ENCODE peak calls at places on chromosomes 1 and 21, in four cellular contexts. F is RWPE2, Z is neural progenitor cell, R is cardiac muscle cell. U is an unnamed sample.

GRCh38 chr1:172951728-172952365 is 98.9 kb downstream of the TNFSF18 start:
- DNase-seq in F (no peak), Z (no peak), R (no peak), U (no peak)

GRCh38 chr1:148353461-148354283 is 129.4 kb downstream of the PPIAL4G start:
- DNase-seq in Z (peak), R (no peak), F (no peak), U (no peak)

GRCh38 chr1:59029768-59030167 is 245.9 kb upstream of the JUN start:
- DNase-seq in R (no peak), Z (no peak), F (no peak), U (no peak)

GRCh38 chr1:234720709-234721436 is 110.9 kb upstream of the IRF2BP2 start:
- DNase-seq in R (no peak), Z (no peak), F (no peak), U (no peak)

GRCh38 chr1:105793541-105794146 is 1262.8 kb upstream of the PRMT6 start:
- DNase-seq in R (peak), Z (peak), F (no peak), U (no peak)

GRCh38 chr1:156945881-156946661 is 25.6 kb downstream of the LRRC71 start:
- DNase-seq in Z (no peak), R (no peak), F (no peak), U (no peak)

GRCh38 chr1:93353286-93353685 is 7.6 kb downstream of the DR1 start:
- DNase-seq in F (no peak), Z (no peak), R (no peak), U (no peak)

GRCh38 chr21:46459356-46460112 is 843 bp downstream of the DIP2A start:
- DNase-seq in Z (peak), F (no peak), R (peak), U (no peak)

GRCh38 chr21:15826147-15826780 is 96.5 kb downstream of the USP25 start:
- DNase-seq in R (peak), Z (peak), F (no peak), U (no peak)

GRCh38 chr1:204971700-204972336 is 71.2 kb upstream of the CNTN2 start:
- DNase-seq in F (no peak), Z (no peak), R (no peak), U (no peak)

GRCh38 chr1:112285311-112285710 is 110.7 kb upstream of the CTTNBP2NL start:
- DNase-seq in F (no peak), R (no peak), Z (no peak), U (no peak)

GRCh38 chr1:164644774-164645634 is 86.0 kb downstream of the PBX1 start:
- DNase-seq in R (no peak), F (no peak), Z (no peak), U (no peak)

GRCh38 chr21:42544544-42544943 is 30.9 kb downstream of the SLC37A1 start:
- DNase-seq in Z (no peak), F (no peak), R (no peak), U (no peak)

GRCh38 chr1:184533049-184533448 is 146.2 kb downstream of the C1orf21 start:
- DNase-seq in Z (no peak), F (no peak), R (no peak), U (no peak)

GRCh38 chr1:114359791-114360190 is 151.2 kb downstream of the TRIM33 start:
- DNase-seq in R (no peak), F (no peak), Z (no peak), U (no peak)

GRCh38 chr1:200738733-200739498 is at the start of gene CAMSAP2:
- DNase-seq in R (peak), Z (peak), F (peak), U (peak)

GRCh38 chr1:91123773-91124172 is 101.9 kb upstream of the ZNF644 start:
- DNase-seq in F (no peak), Z (no peak), R (no peak), U (no peak)

GRCh38 chr1:171357179-171357578 is 43.2 kb downstream of the FMO4 start:
- DNase-seq in F (no peak), R (no peak), Z (no peak), U (no peak)

GRCh38 chr1:163561570-163562295 is 240.0 kb downstream of the NUF2 start:
- DNase-seq in Z (peak), F (no peak), R (peak), U (no peak)

GRCh38 chr1:29974345-29974744 is 738.0 kb downstream of the PTPRU start:
- DNase-seq in F (no peak), R (no peak), Z (peak), U (no peak)

GRCh38 chr1:54543729-54544496 is 4.1 kb upstream of the ACOT11 start:
- DNase-seq in Z (no peak), F (no peak), R (no peak), U (no peak)

GRCh38 chr1:2282556-2283270 is 54.6 kb downstream of the SKI start:
- DNase-seq in Z (no peak), F (no peak), R (no peak), U (no peak)

GRCh38 chr1:2284932-2285331 is 56.8 kb downstream of the SKI start:
- DNase-seq in Z (no peak), F (no peak), R (no peak), U (no peak)

GRCh38 chr1:2286923-2287322 is 58.8 kb downstream of the SKI start:
- DNase-seq in Z (no peak), F (no peak), R (no peak), U (no peak)

GRCh38 chr1:2283991-2284895 is 56.1 kb downstream of the SKI start:
- DNase-seq in F (no peak), R (no peak), Z (no peak), U (no peak)

DNA sequence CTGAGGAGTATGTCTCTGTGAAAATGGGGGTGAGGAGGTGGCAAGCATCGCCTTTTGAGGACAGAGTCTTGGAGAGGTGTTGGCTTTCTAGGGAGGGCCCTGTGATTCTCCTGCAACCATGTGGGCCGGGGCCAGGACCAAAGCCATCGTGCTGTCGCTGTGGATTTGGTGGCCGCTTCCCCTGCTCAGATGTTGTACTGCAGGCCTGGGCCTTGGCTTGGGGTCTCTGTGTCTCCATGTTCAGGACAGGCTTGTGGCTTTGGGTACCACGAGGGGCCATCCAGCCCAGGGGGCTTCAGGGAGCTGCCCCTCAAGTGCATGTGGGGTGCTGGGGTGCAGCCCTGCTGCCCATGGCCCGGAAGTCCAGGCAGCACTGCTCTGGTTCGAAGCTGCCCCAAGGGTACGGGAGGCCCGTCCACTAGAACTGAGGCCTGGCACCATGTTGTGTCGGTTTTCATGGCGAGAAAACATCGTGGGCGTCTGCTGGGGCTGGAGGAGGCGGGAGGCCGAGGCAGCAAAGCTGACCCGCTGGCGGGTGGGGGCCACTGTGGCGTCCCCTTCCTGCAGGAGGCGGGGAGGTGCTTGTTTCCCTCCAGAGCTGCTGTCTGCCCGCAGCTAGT is 55.4 kb downstream of the SKI start:
- DNase-seq in R (no peak), F (no peak), Z (no peak), U (no peak)
- H3K27ac ChIP-seq in R (peak), F (no peak), Z (no peak), U (no peak)

GRCh38 chr1:87829360-87829759 is 500.7 kb downstream of the LMO4 start:
- DNase-seq in Z (no peak), F (no peak), R (no peak), U (no peak)

GRCh38 chr1:87826639-87827345 is 498.1 kb downstream of the LMO4 start:
- DNase-seq in Z (no peak), R (no peak), F (no peak), U (no peak)

GRCh38 chr1:87834941-87835340 is 506.3 kb downstream of the LMO4 start:
- DNase-seq in F (no peak), Z (no peak), R (no peak), U (no peak)

GRCh38 chr1:87833158-87833557 is 504.5 kb downstream of the LMO4 start:
- DNase-seq in Z (no peak), R (no peak), F (no peak), U (no peak)

GRCh38 chr1:87830579-87830978 is 501.9 kb downstream of the LMO4 start:
- DNase-seq in F (no peak), Z (no peak), R (no peak), U (no peak)
- H3K27ac ChIP-seq in F (no peak), Z (no peak), R (no peak), U (no peak)

GRCh38 chr1:236013330-236013729 is 51.6 kb downstream of the NID1 start:
- DNase-seq in Z (no peak), R (no peak), F (no peak), U (no peak)
- H3K27ac ChIP-seq in Z (no peak), R (no peak), F (no peak), U (peak)

GRCh38 chr1:19073311-19074186 is 117.1 kb upstream of the IFFO2 start:
- DNase-seq in Z (no peak), F (no peak), R (no peak), U (peak)
- H3K27ac ChIP-seq in Z (no peak), F (peak), R (no peak), U (peak)

GRCh38 chr1:241849345-241849695 is 1.3 kb downstream of the EXO1 start:
- DNase-seq in Z (peak), F (no peak), R (no peak), U (no peak)
- H3K27ac ChIP-seq in Z (no peak), F (no peak), R (no peak), U (no peak)

DNA sequence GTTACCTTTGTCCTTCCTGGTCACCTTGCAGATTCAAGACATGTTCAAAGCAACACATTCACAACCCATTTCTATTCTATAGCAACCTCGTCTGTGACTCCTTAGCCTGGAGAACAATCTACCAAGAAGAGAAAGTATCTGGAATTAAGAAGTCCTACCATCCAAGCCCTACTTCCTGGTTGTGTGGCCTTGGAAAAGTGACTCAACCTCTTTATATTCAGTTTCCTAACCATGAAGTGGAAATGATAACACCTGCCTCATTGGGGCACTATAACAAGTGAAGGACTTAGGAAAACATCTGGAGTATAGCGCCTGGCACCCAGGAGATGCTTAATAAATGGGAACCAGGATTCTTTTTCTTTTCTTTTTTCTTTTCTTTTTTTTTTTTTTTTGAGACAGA is 36.5 kb upstream of the SRRM1 start:
- DNase-seq in R (no peak), F (no peak), Z (no peak), U (no peak)
- H3K27ac ChIP-seq in R (no peak), F (no peak), Z (no peak), U (no peak)

GRCh38 chr1:151061012-151061401 is 810 bp downstream of the MLLT11 start:
- DNase-seq in R (no peak), F (no peak), Z (peak), U (no peak)
- H3K27ac ChIP-seq in R (peak), F (peak), Z (peak), U (no peak)

DNA sequence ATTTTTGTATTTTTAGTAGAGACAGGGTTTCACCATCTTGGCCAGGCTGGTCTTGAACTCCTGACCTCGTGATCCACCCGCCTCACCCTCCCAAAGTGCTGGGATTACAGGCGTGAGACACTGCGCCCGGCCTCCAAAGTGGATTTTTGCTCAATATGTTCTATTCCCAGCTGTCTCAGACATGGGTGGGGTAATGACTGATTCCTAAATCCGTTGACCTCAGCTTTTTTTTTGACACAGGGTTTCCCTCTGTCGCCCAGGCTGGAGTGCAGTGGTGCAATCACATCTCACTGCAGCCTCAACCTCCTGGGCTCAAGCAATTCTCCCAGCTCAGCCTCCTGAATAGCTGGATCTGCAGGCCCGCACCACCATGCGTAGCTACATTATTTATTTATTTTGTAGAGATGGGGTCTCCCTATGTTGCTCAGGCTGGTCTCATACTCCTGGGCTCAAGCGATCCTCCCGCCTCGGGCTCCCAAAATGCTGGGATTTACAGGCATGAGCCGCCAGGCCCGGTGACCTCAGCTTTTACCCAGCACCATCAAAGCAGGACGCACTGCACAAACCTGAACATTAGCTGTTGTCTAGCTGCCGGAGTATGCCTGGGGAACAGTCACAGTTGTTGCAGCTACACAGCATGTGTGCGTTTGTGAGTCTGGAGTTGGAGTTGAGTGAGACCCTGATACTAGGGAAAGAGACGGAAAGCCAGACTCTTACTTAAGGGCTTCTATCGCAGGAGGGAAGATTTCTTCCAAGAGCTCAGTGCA is 43.8 kb upstream of the PSEN2 start:
- DNase-seq in F (no peak), Z (no peak), R (no peak), U (no peak)
- H3K27ac ChIP-seq in F (no peak), Z (no peak), R (no peak), U (no peak)

GRCh38 chr1:110209715-110210603 is at the start of gene KCNC4:
- DNase-seq in Z (peak), F (no peak), R (peak), U (peak)
- H3K27ac ChIP-seq in Z (no peak), F (no peak), R (peak), U (peak)